ENCODE peak calls at places on chromosomes 3 and 15, in six cellular contexts. I, C, O, K, V and Z are unnamed samples.

GRCh38 chr15:31471731-31472430 is 145.2 kb downstream of the KLF13 start:
- DNase-seq in I (no peak), C (peak), O (no peak), K (no peak), V (no peak), Z (no peak)

GRCh38 chr15:42111924-42112323 is 17.6 kb upstream of the PLA2G4D start:
- DNase-seq in I (no peak), C (no peak), O (no peak), K (no peak), V (no peak), Z (no peak)

GRCh38 chr15:74790080-74790916 is 8.4 kb downstream of the CSK start:
- DNase-seq in I (no peak), C (no peak), O (no peak), K (peak), V (peak), Z (no peak)

GRCh38 chr3:159923961-159924360 is 64.7 kb upstream of the IL12A start:
- DNase-seq in I (no peak), C (no peak), O (no peak), K (no peak), V (no peak), Z (no peak)

GRCh38 chr3:123343296-123344174 is 105.4 kb downstream of the ADCY5 start:
- DNase-seq in I (no peak), C (no peak), O (no peak), K (no peak), V (no peak), Z (no peak)

GRCh38 chr3:55431041-55431440 is 56.1 kb downstream of the WNT5A start:
- DNase-seq in I (no peak), C (no peak), O (no peak), K (no peak), V (no peak), Z (no peak)

GRCh38 chr3:46578973-46579755 is 13.1 kb upstream of the LRRC2 start:
- DNase-seq in I (no peak), C (no peak), O (no peak), K (no peak), V (peak), Z (no peak)

GRCh38 chr3:11323827-11324226 is 51.6 kb downstream of the ATG7 start:
- DNase-seq in I (no peak), C (no peak), O (no peak), K (no peak), V (peak), Z (no peak)

GRCh38 chr15:66763186-66764066 is 61.4 kb downstream of the SMAD6 start:
- DNase-seq in I (no peak), C (no peak), O (peak), K (peak), V (peak), Z (no peak)

GRCh38 chr3:158491968-158492367 is 79.0 kb upstream of the MLF1 start:
- DNase-seq in I (no peak), C (no peak), O (no peak), K (no peak), V (peak), Z (no peak)

GRCh38 chr3:65569129-65569528 is 469.6 kb downstream of the MAGI1 start:
- DNase-seq in I (no peak), C (no peak), O (no peak), K (no peak), V (no peak), Z (no peak)

GRCh38 chr3:78140866-78141658 is 1101.2 kb downstream of the ROBO2 start:
- DNase-seq in I (no peak), C (no peak), O (no peak), K (no peak), V (no peak), Z (peak)

GRCh38 chr15:27744651-27745050 is 354.5 kb downstream of the OCA2 start:
- DNase-seq in I (no peak), C (no peak), O (no peak), K (no peak), V (no peak), Z (no peak)

GRCh38 chr3:140529096-140529495 is 148.8 kb upstream of the TRIM42 start:
- DNase-seq in I (peak), C (no peak), O (no peak), K (no peak), V (no peak), Z (no peak)

GRCh38 chr3:114179575-114179974 is 723 bp upstream of the DRD3 start:
- DNase-seq in I (no peak), C (peak), O (peak), K (no peak), V (no peak), Z (no peak)

GRCh38 chr3:97821810-97822775 is at the start of gene CRYBG3:
- DNase-seq in I (peak), C (peak), O (peak), K (peak), V (peak), Z (no peak)

GRCh38 chr3:177824841-177825240 is 627.6 kb upstream of the TBL1XR1 start:
- DNase-seq in I (no peak), C (no peak), O (no peak), K (no peak), V (no peak), Z (no peak)

GRCh38 chr3:44894485-44894884 is 20.1 kb downstream of the TGM4 start:
- DNase-seq in I (no peak), C (no peak), O (no peak), K (no peak), V (no peak), Z (no peak)

GRCh38 chr3:47385007-47385406 is 4.2 kb downstream of the PTPN23 start:
- DNase-seq in I (no peak), C (no peak), O (no peak), K (no peak), V (no peak), Z (no peak)

GRCh38 chr3:58484049-58484721 is 7.7 kb upstream of the KCTD6 start:
- DNase-seq in I (no peak), C (no peak), O (no peak), K (no peak), V (no peak), Z (no peak)

GRCh38 chr15:86743283-86743903 is 663.7 kb downstream of the AGBL1 start:
- DNase-seq in I (peak), C (no peak), O (no peak), K (peak), V (no peak), Z (no peak)

GRCh38 chr15:64006642-64007041 is 39.6 kb downstream of the DAPK2 start:
- DNase-seq in I (no peak), C (no peak), O (no peak), K (peak), V (no peak), Z (no peak)

GRCh38 chr15:29773816-29774215 is 48.5 kb downstream of the TJP1 start:
- DNase-seq in I (no peak), C (no peak), O (no peak), K (no peak), V (no peak), Z (no peak)

GRCh38 chr15:73902121-73903020 is 23.9 kb upstream of the LOXL1 start:
- DNase-seq in I (no peak), C (no peak), O (no peak), K (no peak), V (no peak), Z (no peak)